ENCODE peak calls at places on chromosomes 5 and 9, in six cellular contexts. X is esophagus squamous epithelium, P is stomach, U is IMR-90, D is uterus, I is GM12891. H is an unnamed sample.

GRCh38 chr9:35116539-35116897 is 856 bp upstream of the ATOSB start:
- DNase-seq in X (no peak), P (no peak), U (no peak), D (no peak), I (no peak), H (no peak)

GRCh38 chr9:69379250-69379982 is 54.4 kb downstream of the ENTREP1 start:
- DNase-seq in X (no peak), P (no peak), U (peak), D (no peak), I (no peak), H (no peak)

GRCh38 chr9:92245005-92245797 is 48.3 kb downstream of the IARS1 start:
- DNase-seq in X (no peak), P (no peak), U (peak), D (no peak), I (no peak), H (no peak)

GRCh38 chr9:109329274-109330258 is 8.7 kb upstream of the EPB41L4B start:
- DNase-seq in X (no peak), P (peak), U (peak), D (no peak), I (no peak), H (peak)

GRCh38 chr9:96490534-96491078 is 40.6 kb downstream of the HABP4 start:
- DNase-seq in X (no peak), P (no peak), U (no peak), D (no peak), I (no peak), H (no peak)

GRCh38 chr9:34380034-34380510 is 3.4 kb upstream of the MYORG start:
- DNase-seq in X (no peak), P (no peak), U (no peak), D (no peak), I (no peak), H (no peak)

GRCh38 chr5:41695920-41696582 is 174.2 kb downstream of the OXCT1 start:
- DNase-seq in X (no peak), P (no peak), U (no peak), D (no peak), I (no peak), H (no peak)

GRCh38 chr5:113249216-113249615 is 185.6 kb downstream of the TSSK1B start:
- DNase-seq in X (no peak), P (no peak), U (peak), D (no peak), I (no peak), H (no peak)

GRCh38 chr9:127567119-127567897 is 44.8 kb upstream of the STXBP1 start:
- DNase-seq in X (no peak), P (peak), U (peak), D (peak), I (no peak), H (peak)

GRCh38 chr9:132162764-132163456 is 1.1 kb downstream of the NTNG2 start:
- DNase-seq in X (no peak), P (no peak), U (no peak), D (no peak), I (no peak), H (no peak)

GRCh38 chr9:132163457-132163875 is 1.6 kb downstream of the NTNG2 start:
- DNase-seq in X (no peak), P (no peak), U (peak), D (no peak), I (no peak), H (no peak)

GRCh38 chr9:132163876-132164603 is 2.2 kb downstream of the NTNG2 start:
- DNase-seq in X (no peak), P (no peak), U (no peak), D (no peak), I (no peak), H (no peak)

GRCh38 chr9:132161743-132162187 is at the start of gene NTNG2:
- DNase-seq in X (no peak), P (no peak), U (no peak), D (no peak), I (no peak), H (no peak)

GRCh38 chr9:132160802-132161742 is 786 bp upstream of the NTNG2 start:
- DNase-seq in X (no peak), P (peak), U (peak), D (no peak), I (no peak), H (no peak)
- TF ChIP-seq POLR2A in X (no peak), P (no peak), U (no peak), D (no peak), I (no peak), H (no peak)

GRCh38 chr5:124104813-124105212 is 592.8 kb downstream of the CSNK1G3 start:
- DNase-seq in X (no peak), P (no peak), U (no peak), D (no peak), I (no peak), H (no peak)

GRCh38 chr5:124103671-124104070 is 591.7 kb downstream of the CSNK1G3 start:
- DNase-seq in X (no peak), P (no peak), U (peak), D (no peak), I (no peak), H (no peak)

GRCh38 chr5:124102491-124102890 is 590.5 kb downstream of the CSNK1G3 start:
- DNase-seq in X (no peak), P (no peak), U (peak), D (no peak), I (no peak), H (no peak)

GRCh38 chr5:124104344-124104743 is 592.4 kb downstream of the CSNK1G3 start:
- DNase-seq in X (no peak), P (no peak), U (no peak), D (no peak), I (no peak), H (no peak)

DNA sequence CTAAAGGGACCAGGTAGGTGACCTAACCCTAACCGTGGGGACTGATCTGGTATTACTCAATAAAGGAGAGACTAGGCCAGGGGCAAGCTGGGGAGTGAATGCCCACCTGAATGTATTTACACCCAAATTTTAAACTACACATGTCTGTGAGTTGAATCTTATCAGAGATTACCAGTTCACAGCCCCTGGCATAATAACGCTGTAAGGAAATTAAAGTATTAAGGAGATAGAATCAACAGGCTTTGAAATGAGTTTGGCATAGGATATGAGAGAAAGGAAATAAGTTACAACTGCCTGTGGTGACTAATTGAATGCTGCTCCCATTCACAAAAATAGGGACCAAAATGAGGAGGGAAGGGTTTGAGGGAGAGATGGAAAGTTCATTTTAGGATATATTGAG is 593.3 kb downstream of the CSNK1G3 start:
- DNase-seq in X (no peak), P (no peak), U (no peak), D (no peak), I (no peak), H (no peak)
- TF ChIP-seq POLR2A in X (no peak), P (no peak), U (no peak), D (no peak), I (no peak), H (no peak)

GRCh38 chr9:125884196-125884595 is 137.0 kb downstream of the PBX3 start:
- DNase-seq in X (no peak), P (no peak), U (no peak), D (no peak), I (no peak), H (no peak)
- TF ChIP-seq POLR2A in X (no peak), P (no peak), U (no peak), D (no peak), I (no peak), H (no peak)

GRCh38 chr9:98807811-98808195 is 333 bp downstream of the GALNT12 start:
- DNase-seq in X (no peak), P (no peak), U (no peak), D (no peak), I (peak), H (no peak)

GRCh38 chr9:98805506-98806272 is 1.8 kb upstream of the GALNT12 start:
- DNase-seq in X (no peak), P (no peak), U (peak), D (no peak), I (no peak), H (no peak)

GRCh38 chr9:98806394-98807069 is 938 bp upstream of the GALNT12 start:
- DNase-seq in X (no peak), P (no peak), U (peak), D (no peak), I (no peak), H (no peak)

GRCh38 chr9:98808411-98808815 is 943 bp downstream of the GALNT12 start:
- DNase-seq in X (no peak), P (peak), U (no peak), D (no peak), I (no peak), H (peak)

DNA sequence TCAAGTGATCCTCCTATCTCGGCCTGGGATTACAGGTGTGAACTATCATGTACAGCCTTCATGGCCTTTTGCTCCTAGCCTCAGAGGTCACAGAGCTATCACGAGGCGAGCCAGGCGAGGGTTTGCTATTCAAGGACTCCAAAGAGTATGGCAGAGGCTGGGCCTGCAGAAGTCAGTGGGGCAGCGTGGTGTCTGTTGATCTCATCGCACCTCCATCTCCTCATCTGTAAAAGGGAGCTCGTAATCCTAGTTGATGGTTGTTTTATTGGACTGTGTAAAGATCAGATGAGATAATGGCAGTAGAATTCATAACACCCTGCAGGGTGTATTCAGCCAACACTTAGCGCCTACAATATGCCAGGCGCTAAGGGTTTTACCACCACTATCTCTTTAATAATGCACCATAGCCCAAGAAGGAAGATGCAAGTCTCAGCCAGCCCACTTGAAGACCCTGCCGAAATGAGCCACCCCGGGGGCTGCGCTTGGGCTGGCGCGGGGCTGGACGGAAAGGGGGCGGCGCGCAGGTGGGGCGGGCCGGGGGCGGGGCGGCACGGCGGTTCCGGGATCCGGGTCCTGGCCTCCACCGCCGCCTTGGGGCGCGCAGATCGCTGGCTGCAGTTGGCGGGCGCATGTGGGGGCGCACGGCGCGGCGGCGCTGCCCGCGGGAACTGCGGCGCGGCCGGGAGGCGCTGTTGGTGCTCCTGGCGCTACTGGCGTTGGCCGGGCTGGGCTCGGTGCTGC is at the start of gene GALNT12:
- DNase-seq in X (no peak), P (peak), U (no peak), D (no peak), I (peak), H (no peak)
- TF ChIP-seq POLR2A in X (no peak), P (no peak), U (no peak), D (no peak), I (peak), H (no peak)

GRCh38 chr5:72109051-72109411 is 1.8 kb downstream of the MAP1B start:
- DNase-seq in X (no peak), P (no peak), U (no peak), D (no peak), I (no peak), H (no peak)

GRCh38 chr5:72109625-72110024 is 2.4 kb downstream of the MAP1B start:
- DNase-seq in X (no peak), P (no peak), U (no peak), D (no peak), I (no peak), H (no peak)

GRCh38 chr5:72107874-72108199 is 562 bp downstream of the MAP1B start:
- DNase-seq in X (no peak), P (no peak), U (no peak), D (no peak), I (peak), H (no peak)

GRCh38 chr5:72108200-72109050 is 1.1 kb downstream of the MAP1B start:
- DNase-seq in X (no peak), P (no peak), U (peak), D (peak), I (peak), H (peak)

GRCh38 chr5:72106922-72107873 is at the start of gene MAP1B:
- DNase-seq in X (no peak), P (no peak), U (peak), D (peak), I (peak), H (peak)
- TF ChIP-seq POLR2A in X (no peak), P (no peak), U (peak), D (peak), I (no peak), H (no peak)

DNA sequence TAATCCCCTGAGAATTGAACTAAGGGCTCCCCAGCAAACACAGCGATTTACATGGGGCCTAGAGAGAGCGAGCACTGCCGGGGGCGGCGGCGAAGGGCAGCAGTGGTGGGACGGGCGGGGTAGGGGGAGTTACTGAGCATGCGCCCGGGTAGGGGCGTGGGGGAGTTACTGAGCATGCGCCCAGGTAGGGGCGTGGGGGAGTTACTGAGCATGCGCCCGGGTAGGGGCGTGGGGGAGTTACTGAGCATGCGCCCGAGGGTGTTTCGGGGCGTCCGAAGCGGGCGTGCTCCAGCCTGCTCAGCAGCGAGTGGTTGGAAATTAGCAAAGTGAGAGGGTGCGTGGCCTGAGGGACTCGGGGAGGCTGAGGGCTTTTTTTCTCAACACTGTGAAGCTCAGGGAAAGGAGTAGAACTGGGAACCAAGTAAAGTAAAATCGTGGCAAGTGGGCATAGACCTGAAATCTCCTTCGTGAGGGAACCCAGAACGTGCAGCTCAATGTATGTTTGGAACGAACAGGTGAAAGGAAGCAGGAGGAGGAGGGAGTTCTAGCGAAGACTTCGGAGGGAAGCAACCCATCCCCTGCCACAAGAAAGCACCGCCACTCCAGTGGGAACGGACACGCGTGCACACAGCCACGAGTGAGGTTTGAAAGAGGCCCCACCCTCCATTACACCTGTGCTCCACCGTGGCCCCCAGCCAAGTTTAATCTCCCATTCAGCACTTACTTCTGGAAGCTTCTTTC is 255.5 kb downstream of the DOCK8 start:
- DNase-seq in X (peak), P (peak), U (peak), D (peak), I (peak), H (peak)
- TF ChIP-seq POLR2A in X (no peak), P (no peak), U (no peak), D (no peak), I (peak), H (no peak)

GRCh38 chr5:116084231-116084630 is 594 bp upstream of the COMMD10 start:
- DNase-seq in X (no peak), P (peak), U (peak), D (peak), I (no peak), H (peak)

GRCh38 chr5:116088062-116088461 is 3.2 kb downstream of the COMMD10 start:
- DNase-seq in X (no peak), P (no peak), U (no peak), D (no peak), I (no peak), H (no peak)

GRCh38 chr5:116090192-116090790 is 5.5 kb downstream of the COMMD10 start:
- DNase-seq in X (no peak), P (no peak), U (no peak), D (no peak), I (no peak), H (no peak)

DNA sequence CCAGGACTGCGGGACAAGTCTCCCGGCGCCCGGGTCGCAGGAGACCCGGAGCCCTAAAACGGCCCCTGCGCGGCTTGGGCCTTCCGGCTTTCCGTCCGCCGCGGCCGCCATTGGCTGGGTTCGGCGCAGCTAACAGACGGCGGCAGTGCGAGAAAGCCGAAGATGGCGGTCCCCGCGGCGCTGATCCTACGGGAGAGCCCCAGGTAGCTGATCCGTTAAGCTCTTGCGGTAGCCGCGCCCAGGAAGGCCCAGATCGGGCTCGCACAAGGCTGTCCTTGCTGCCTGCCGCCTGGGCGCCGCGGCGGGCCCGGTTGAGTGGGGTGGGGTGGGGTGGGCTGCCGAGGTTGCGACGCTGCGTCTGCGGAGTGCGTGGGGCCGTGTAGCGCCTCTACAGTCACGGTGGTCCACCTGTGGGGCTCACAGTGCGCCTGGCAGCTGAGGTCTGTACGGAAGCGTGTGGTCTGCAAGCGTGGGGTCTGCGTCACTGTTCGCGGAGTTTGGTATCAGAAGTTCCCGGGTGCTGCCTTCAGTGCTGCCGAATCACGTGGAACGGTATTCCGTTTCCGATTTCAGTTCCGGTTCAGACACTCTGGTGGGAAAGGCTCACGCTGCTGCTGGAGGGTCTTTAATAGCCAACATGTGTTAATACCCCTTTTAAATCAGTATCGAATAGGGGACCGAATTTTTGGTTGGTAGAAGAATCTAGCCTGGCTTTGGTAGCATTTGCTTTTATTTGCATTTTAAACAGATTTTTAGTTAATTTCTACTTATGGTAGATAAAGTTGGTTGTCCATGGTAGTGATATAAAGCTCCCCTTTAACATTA is at the start of gene COMMD10:
- DNase-seq in X (peak), P (peak), U (peak), D (peak), I (peak), H (peak)
- TF ChIP-seq POLR2A in X (no peak), P (no peak), U (peak), D (no peak), I (peak), H (peak)

DNA sequence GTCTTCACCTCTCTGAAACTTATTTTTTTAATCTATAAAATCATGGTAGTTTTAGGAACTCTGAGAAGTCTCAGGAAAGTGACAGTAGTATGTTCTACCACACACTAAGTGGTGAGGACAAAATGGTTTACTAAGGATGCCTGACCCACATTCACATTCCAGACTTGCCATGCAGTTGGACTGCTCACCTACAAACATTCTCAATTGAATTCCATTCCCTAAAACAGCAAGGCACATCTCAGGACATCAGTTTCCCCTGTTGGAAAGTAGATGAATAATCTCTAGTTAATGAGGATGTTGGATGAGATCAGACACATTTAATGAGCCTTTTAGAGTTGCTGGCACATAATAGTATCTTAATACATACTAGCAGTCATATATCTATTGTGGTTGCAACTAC is 76.5 kb downstream of the ZNF618 start:
- DNase-seq in X (no peak), P (no peak), U (no peak), D (no peak), I (no peak), H (no peak)
- TF ChIP-seq POLR2A in X (no peak), P (no peak), U (no peak), D (no peak), I (no peak), H (no peak)

H was measured in ovary.